ENCODE peak calls at places on chromosomes 11 and 22, in six cellular contexts. One of them, this sample, is unnamed.

GRCh38 chr11:20397281-20397680 is 9.8 kb downstream of the PRMT3 start:
- ATAC-seq in activated CD8-positive, alpha-beta T cell treated with anti-CD3 and anti-CD28 coated beads, Interleukin-2, amount 10 ng/mL, durations not matched to agents 7 days and 5 days: peak
- ATAC-seq in upper lobe of right lung: peak
- ATAC-seq in natural killer cell: no peak
- ATAC-seq in activated naive CD8-positive, alpha-beta T cell treated with anti-CD3 and anti-CD28 coated beads, Interleukin-2, amount 10 ng/mL, durations not matched to agents 7 days and 5 days: peak
- ATAC-seq in left lung: peak
- ATAC-seq in this sample: peak

GRCh38 chr11:44568706-44569473 is 3.4 kb downstream of the CD82 start:
- ATAC-seq in natural killer cell: peak
- ATAC-seq in upper lobe of right lung: peak
- ATAC-seq in left lung: peak
- ATAC-seq in activated naive CD8-positive, alpha-beta T cell treated with anti-CD3 and anti-CD28 coated beads, Interleukin-2, amount 10 ng/mL, durations not matched to agents 7 days and 5 days: peak
- ATAC-seq in activated CD8-positive, alpha-beta T cell treated with anti-CD3 and anti-CD28 coated beads, Interleukin-2, amount 10 ng/mL, durations not matched to agents 7 days and 5 days: peak
- ATAC-seq in this sample: peak

GRCh38 chr11:18321622-18321990 is 334 bp downstream of the HPS5 start:
- ATAC-seq in activated naive CD8-positive, alpha-beta T cell treated with anti-CD3 and anti-CD28 coated beads, Interleukin-2, amount 10 ng/mL, durations not matched to agents 7 days and 5 days: peak
- ATAC-seq in upper lobe of right lung: no peak
- ATAC-seq in natural killer cell: peak
- ATAC-seq in left lung: peak
- ATAC-seq in activated CD8-positive, alpha-beta T cell treated with anti-CD3 and anti-CD28 coated beads, Interleukin-2, amount 10 ng/mL, durations not matched to agents 7 days and 5 days: no peak
- ATAC-seq in this sample: peak

GRCh38 chr22:48753752-48754517 is 1073.7 kb downstream of the BRD1 start:
- ATAC-seq in left lung: no peak
- ATAC-seq in upper lobe of right lung: no peak
- ATAC-seq in natural killer cell: no peak
- ATAC-seq in activated naive CD8-positive, alpha-beta T cell treated with anti-CD3 and anti-CD28 coated beads, Interleukin-2, amount 10 ng/mL, durations not matched to agents 7 days and 5 days: no peak
- ATAC-seq in activated CD8-positive, alpha-beta T cell treated with anti-CD3 and anti-CD28 coated beads, Interleukin-2, amount 10 ng/mL, durations not matched to agents 7 days and 5 days: no peak
- ATAC-seq in this sample: no peak

GRCh38 chr11:61473370-61474025 is 35.1 kb upstream of the LRRC10B start:
- ATAC-seq in natural killer cell: no peak
- ATAC-seq in activated naive CD8-positive, alpha-beta T cell treated with anti-CD3 and anti-CD28 coated beads, Interleukin-2, amount 10 ng/mL, durations not matched to agents 7 days and 5 days: no peak
- ATAC-seq in activated CD8-positive, alpha-beta T cell treated with anti-CD3 and anti-CD28 coated beads, Interleukin-2, amount 10 ng/mL, durations not matched to agents 7 days and 5 days: no peak
- ATAC-seq in upper lobe of right lung: no peak
- ATAC-seq in left lung: peak
- ATAC-seq in this sample: no peak

GRCh38 chr11:111370902-111371578 is 8.0 kb downstream of the POU2AF1 start:
- ATAC-seq in activated naive CD8-positive, alpha-beta T cell treated with anti-CD3 and anti-CD28 coated beads, Interleukin-2, amount 10 ng/mL, durations not matched to agents 7 days and 5 days: no peak
- ATAC-seq in left lung: peak
- ATAC-seq in upper lobe of right lung: peak
- ATAC-seq in natural killer cell: no peak
- ATAC-seq in activated CD8-positive, alpha-beta T cell treated with anti-CD3 and anti-CD28 coated beads, Interleukin-2, amount 10 ng/mL, durations not matched to agents 7 days and 5 days: no peak
- ATAC-seq in this sample: no peak

GRCh38 chr11:36394926-36395325 is 98.8 kb downstream of the PRR5L start:
- ATAC-seq in activated CD8-positive, alpha-beta T cell treated with anti-CD3 and anti-CD28 coated beads, Interleukin-2, amount 10 ng/mL, durations not matched to agents 7 days and 5 days: no peak
- ATAC-seq in natural killer cell: no peak
- ATAC-seq in upper lobe of right lung: no peak
- ATAC-seq in left lung: no peak
- ATAC-seq in activated naive CD8-positive, alpha-beta T cell treated with anti-CD3 and anti-CD28 coated beads, Interleukin-2, amount 10 ng/mL, durations not matched to agents 7 days and 5 days: no peak
- ATAC-seq in this sample: no peak

GRCh38 chr11:110182886-110183285 is 89.7 kb downstream of the ZC3H12C start:
- ATAC-seq in natural killer cell: no peak
- ATAC-seq in upper lobe of right lung: no peak
- ATAC-seq in activated naive CD8-positive, alpha-beta T cell treated with anti-CD3 and anti-CD28 coated beads, Interleukin-2, amount 10 ng/mL, durations not matched to agents 7 days and 5 days: no peak
- ATAC-seq in activated CD8-positive, alpha-beta T cell treated with anti-CD3 and anti-CD28 coated beads, Interleukin-2, amount 10 ng/mL, durations not matched to agents 7 days and 5 days: no peak
- ATAC-seq in left lung: no peak
- ATAC-seq in this sample: peak

GRCh38 chr11:65444314-65445051 is 21.9 kb downstream of the NEAT1 start:
- ATAC-seq in upper lobe of right lung: no peak
- ATAC-seq in natural killer cell: no peak
- ATAC-seq in left lung: peak
- ATAC-seq in activated CD8-positive, alpha-beta T cell treated with anti-CD3 and anti-CD28 coated beads, Interleukin-2, amount 10 ng/mL, durations not matched to agents 7 days and 5 days: no peak
- ATAC-seq in activated naive CD8-positive, alpha-beta T cell treated with anti-CD3 and anti-CD28 coated beads, Interleukin-2, amount 10 ng/mL, durations not matched to agents 7 days and 5 days: no peak
- ATAC-seq in this sample: peak

GRCh38 chr11:69335461-69336386 is 41.8 kb downstream of the MYEOV start:
- ATAC-seq in activated naive CD8-positive, alpha-beta T cell treated with anti-CD3 and anti-CD28 coated beads, Interleukin-2, amount 10 ng/mL, durations not matched to agents 7 days and 5 days: no peak
- ATAC-seq in left lung: no peak
- ATAC-seq in upper lobe of right lung: no peak
- ATAC-seq in activated CD8-positive, alpha-beta T cell treated with anti-CD3 and anti-CD28 coated beads, Interleukin-2, amount 10 ng/mL, durations not matched to agents 7 days and 5 days: no peak
- ATAC-seq in natural killer cell: no peak
- ATAC-seq in this sample: no peak

GRCh38 chr11:10669258-10670033 is 24.1 kb downstream of the IRAG1 start:
- ATAC-seq in left lung: peak
- ATAC-seq in activated naive CD8-positive, alpha-beta T cell treated with anti-CD3 and anti-CD28 coated beads, Interleukin-2, amount 10 ng/mL, durations not matched to agents 7 days and 5 days: no peak
- ATAC-seq in upper lobe of right lung: no peak
- ATAC-seq in natural killer cell: no peak
- ATAC-seq in activated CD8-positive, alpha-beta T cell treated with anti-CD3 and anti-CD28 coated beads, Interleukin-2, amount 10 ng/mL, durations not matched to agents 7 days and 5 days: no peak
- ATAC-seq in this sample: peak

GRCh38 chr11:101759771-101760450 is 154.9 kb upstream of the CEP126 start:
- ATAC-seq in upper lobe of right lung: no peak
- ATAC-seq in activated CD8-positive, alpha-beta T cell treated with anti-CD3 and anti-CD28 coated beads, Interleukin-2, amount 10 ng/mL, durations not matched to agents 7 days and 5 days: no peak
- ATAC-seq in left lung: no peak
- ATAC-seq in activated naive CD8-positive, alpha-beta T cell treated with anti-CD3 and anti-CD28 coated beads, Interleukin-2, amount 10 ng/mL, durations not matched to agents 7 days and 5 days: no peak
- ATAC-seq in natural killer cell: no peak
- ATAC-seq in this sample: peak

GRCh38 chr11:19879309-19880087 is 166.9 kb downstream of the NAV2 start:
- ATAC-seq in upper lobe of right lung: no peak
- ATAC-seq in activated naive CD8-positive, alpha-beta T cell treated with anti-CD3 and anti-CD28 coated beads, Interleukin-2, amount 10 ng/mL, durations not matched to agents 7 days and 5 days: no peak
- ATAC-seq in activated CD8-positive, alpha-beta T cell treated with anti-CD3 and anti-CD28 coated beads, Interleukin-2, amount 10 ng/mL, durations not matched to agents 7 days and 5 days: no peak
- ATAC-seq in natural killer cell: no peak
- ATAC-seq in left lung: no peak
- ATAC-seq in this sample: no peak

GRCh38 chr11:121250843-121251242 is 41.7 kb upstream of the SC5D start:
- ATAC-seq in upper lobe of right lung: no peak
- ATAC-seq in activated naive CD8-positive, alpha-beta T cell treated with anti-CD3 and anti-CD28 coated beads, Interleukin-2, amount 10 ng/mL, durations not matched to agents 7 days and 5 days: no peak
- ATAC-seq in left lung: peak
- ATAC-seq in natural killer cell: no peak
- ATAC-seq in activated CD8-positive, alpha-beta T cell treated with anti-CD3 and anti-CD28 coated beads, Interleukin-2, amount 10 ng/mL, durations not matched to agents 7 days and 5 days: no peak
- ATAC-seq in this sample: no peak

GRCh38 chr22:17917490-17917983 is 106.8 kb downstream of the MICAL3 start:
- ATAC-seq in upper lobe of right lung: no peak
- ATAC-seq in natural killer cell: peak
- ATAC-seq in activated naive CD8-positive, alpha-beta T cell treated with anti-CD3 and anti-CD28 coated beads, Interleukin-2, amount 10 ng/mL, durations not matched to agents 7 days and 5 days: no peak
- ATAC-seq in activated CD8-positive, alpha-beta T cell treated with anti-CD3 and anti-CD28 coated beads, Interleukin-2, amount 10 ng/mL, durations not matched to agents 7 days and 5 days: no peak
- ATAC-seq in left lung: no peak
- ATAC-seq in this sample: no peak

GRCh38 chr11:4851033-4851432 is 2.0 kb upstream of the OR51S1 start:
- ATAC-seq in activated CD8-positive, alpha-beta T cell treated with anti-CD3 and anti-CD28 coated beads, Interleukin-2, amount 10 ng/mL, durations not matched to agents 7 days and 5 days: no peak
- ATAC-seq in upper lobe of right lung: no peak
- ATAC-seq in natural killer cell: no peak
- ATAC-seq in activated naive CD8-positive, alpha-beta T cell treated with anti-CD3 and anti-CD28 coated beads, Interleukin-2, amount 10 ng/mL, durations not matched to agents 7 days and 5 days: no peak
- ATAC-seq in left lung: no peak
- ATAC-seq in this sample: no peak

GRCh38 chr22:35783943-35784614 is 66.4 kb downstream of the APOL5 start:
- ATAC-seq in activated CD8-positive, alpha-beta T cell treated with anti-CD3 and anti-CD28 coated beads, Interleukin-2, amount 10 ng/mL, durations not matched to agents 7 days and 5 days: no peak
- ATAC-seq in upper lobe of right lung: peak
- ATAC-seq in activated naive CD8-positive, alpha-beta T cell treated with anti-CD3 and anti-CD28 coated beads, Interleukin-2, amount 10 ng/mL, durations not matched to agents 7 days and 5 days: no peak
- ATAC-seq in natural killer cell: no peak
- ATAC-seq in left lung: peak
- ATAC-seq in this sample: peak

GRCh38 chr11:9962722-9963121 is 298.8 kb downstream of the SWAP70 start:
- ATAC-seq in activated CD8-positive, alpha-beta T cell treated with anti-CD3 and anti-CD28 coated beads, Interleukin-2, amount 10 ng/mL, durations not matched to agents 7 days and 5 days: no peak
- ATAC-seq in upper lobe of right lung: no peak
- ATAC-seq in left lung: no peak
- ATAC-seq in activated naive CD8-positive, alpha-beta T cell treated with anti-CD3 and anti-CD28 coated beads, Interleukin-2, amount 10 ng/mL, durations not matched to agents 7 days and 5 days: no peak
- ATAC-seq in natural killer cell: no peak
- ATAC-seq in this sample: no peak

GRCh38 chr11:19301336-19301735 is 60.6 kb upstream of the E2F8 start:
- ATAC-seq in activated CD8-positive, alpha-beta T cell treated with anti-CD3 and anti-CD28 coated beads, Interleukin-2, amount 10 ng/mL, durations not matched to agents 7 days and 5 days: no peak
- ATAC-seq in activated naive CD8-positive, alpha-beta T cell treated with anti-CD3 and anti-CD28 coated beads, Interleukin-2, amount 10 ng/mL, durations not matched to agents 7 days and 5 days: no peak
- ATAC-seq in natural killer cell: no peak
- ATAC-seq in left lung: no peak
- ATAC-seq in upper lobe of right lung: no peak
- ATAC-seq in this sample: no peak

GRCh38 chr11:2265396-2265795 is 5.0 kb downstream of the ASCL2 start:
- ATAC-seq in upper lobe of right lung: peak
- ATAC-seq in activated CD8-positive, alpha-beta T cell treated with anti-CD3 and anti-CD28 coated beads, Interleukin-2, amount 10 ng/mL, durations not matched to agents 7 days and 5 days: peak
- ATAC-seq in activated naive CD8-positive, alpha-beta T cell treated with anti-CD3 and anti-CD28 coated beads, Interleukin-2, amount 10 ng/mL, durations not matched to agents 7 days and 5 days: peak
- ATAC-seq in left lung: peak
- ATAC-seq in natural killer cell: no peak
- ATAC-seq in this sample: no peak

GRCh38 chr11:61776561-61777075 is 15.8 kb downstream of the TMEM258 start:
- ATAC-seq in left lung: peak
- ATAC-seq in upper lobe of right lung: peak
- ATAC-seq in natural killer cell: peak
- ATAC-seq in activated CD8-positive, alpha-beta T cell treated with anti-CD3 and anti-CD28 coated beads, Interleukin-2, amount 10 ng/mL, durations not matched to agents 7 days and 5 days: peak
- ATAC-seq in activated naive CD8-positive, alpha-beta T cell treated with anti-CD3 and anti-CD28 coated beads, Interleukin-2, amount 10 ng/mL, durations not matched to agents 7 days and 5 days: peak
- ATAC-seq in this sample: peak

GRCh38 chr11:23585700-23586099 is 725.4 kb upstream of the CCDC179 start:
- ATAC-seq in activated CD8-positive, alpha-beta T cell treated with anti-CD3 and anti-CD28 coated beads, Interleukin-2, amount 10 ng/mL, durations not matched to agents 7 days and 5 days: no peak
- ATAC-seq in activated naive CD8-positive, alpha-beta T cell treated with anti-CD3 and anti-CD28 coated beads, Interleukin-2, amount 10 ng/mL, durations not matched to agents 7 days and 5 days: no peak
- ATAC-seq in natural killer cell: no peak
- ATAC-seq in upper lobe of right lung: no peak
- ATAC-seq in left lung: no peak
- ATAC-seq in this sample: no peak

GRCh38 chr11:35629914-35630313 is 11.7 kb downstream of the FJX1 start:
- ATAC-seq in activated naive CD8-positive, alpha-beta T cell treated with anti-CD3 and anti-CD28 coated beads, Interleukin-2, amount 10 ng/mL, durations not matched to agents 7 days and 5 days: no peak
- ATAC-seq in left lung: peak
- ATAC-seq in activated CD8-positive, alpha-beta T cell treated with anti-CD3 and anti-CD28 coated beads, Interleukin-2, amount 10 ng/mL, durations not matched to agents 7 days and 5 days: no peak
- ATAC-seq in natural killer cell: no peak
- ATAC-seq in upper lobe of right lung: peak
- ATAC-seq in this sample: peak

GRCh38 chr11:47338396-47339241 is 13.9 kb downstream of the MYBPC3 start:
- ATAC-seq in activated naive CD8-positive, alpha-beta T cell treated with anti-CD3 and anti-CD28 coated beads, Interleukin-2, amount 10 ng/mL, durations not matched to agents 7 days and 5 days: no peak
- ATAC-seq in upper lobe of right lung: no peak
- ATAC-seq in left lung: no peak
- ATAC-seq in activated CD8-positive, alpha-beta T cell treated with anti-CD3 and anti-CD28 coated beads, Interleukin-2, amount 10 ng/mL, durations not matched to agents 7 days and 5 days: no peak
- ATAC-seq in natural killer cell: no peak
- ATAC-seq in this sample: no peak

GRCh38 chr22:41828516-41828915 is 4.4 kb upstream of the SREBF2 start:
- ATAC-seq in natural killer cell: no peak
- ATAC-seq in activated naive CD8-positive, alpha-beta T cell treated with anti-CD3 and anti-CD28 coated beads, Interleukin-2, amount 10 ng/mL, durations not matched to agents 7 days and 5 days: no peak
- ATAC-seq in activated CD8-positive, alpha-beta T cell treated with anti-CD3 and anti-CD28 coated beads, Interleukin-2, amount 10 ng/mL, durations not matched to agents 7 days and 5 days: no peak
- ATAC-seq in upper lobe of right lung: no peak
- ATAC-seq in left lung: no peak
- ATAC-seq in this sample: no peak

GRCh38 chr22:40058265-40058664 is 63.5 kb downstream of the FAM83F start:
- ATAC-seq in left lung: no peak
- ATAC-seq in activated CD8-positive, alpha-beta T cell treated with anti-CD3 and anti-CD28 coated beads, Interleukin-2, amount 10 ng/mL, durations not matched to agents 7 days and 5 days: peak
- ATAC-seq in activated naive CD8-positive, alpha-beta T cell treated with anti-CD3 and anti-CD28 coated beads, Interleukin-2, amount 10 ng/mL, durations not matched to agents 7 days and 5 days: peak
- ATAC-seq in upper lobe of right lung: peak
- ATAC-seq in natural killer cell: peak
- ATAC-seq in this sample: no peak

This sample was measured in SK-N-SH treated with all-trans-retinoic acid at 6 μM for 48 hours.